ENCODE peak calls at places on chromosome 17, in eight cellular contexts. L is colonic mucosa, T is heart left ventricle, V is iPS DF 6.9, I is pancreas, C is tibial nerve, G is HL-60, N is HAP-1. J is an unnamed sample.

GRCh38 chr17:38585056-38585804 is 20.5 kb downstream of the SRCIN1 start:
- DNase-seq in L (no peak), T (no peak), V (no peak), I (no peak), C (no peak), G (no peak), N (no peak), J (no peak)

GRCh38 chr17:75535119-75535537 is 9.6 kb downstream of the LLGL2 start:
- DNase-seq in L (peak; percentile 74), T (no peak), V (no peak), I (no peak), C (no peak), G (no peak), N (no peak), J (no peak)

GRCh38 chr17:279356-279755 is 73.3 kb downstream of the RPH3AL start:
- DNase-seq in L (no peak), T (no peak), V (no peak), I (no peak), C (no peak), G (no peak), N (no peak), J (no peak)

GRCh38 chr17:339193-340061 is 13.2 kb downstream of the RPH3AL start:
- DNase-seq in L (no peak), T (no peak), V (no peak), I (peak; percentile 88), C (no peak), G (no peak), N (no peak), J (no peak)

GRCh38 chr17:75739174-75739573 is 17.9 kb downstream of the ITGB4 start:
- DNase-seq in L (no peak), T (no peak), V (no peak), I (no peak), C (no peak), G (no peak), N (no peak), J (no peak)

GRCh38 chr17:67435122-67435521 is 58.0 kb downstream of the PITPNC1 start:
- DNase-seq in L (no peak), T (no peak), V (no peak), I (no peak), C (no peak), G (peak; percentile 86), N (no peak), J (no peak)

GRCh38 chr17:30519707-30520106 is 42.5 kb downstream of the GOSR1 start:
- DNase-seq in L (no peak), T (no peak), V (no peak), I (no peak), C (no peak), G (no peak), N (no peak), J (no peak)

GRCh38 chr17:36945959-36946725 is 2.6 kb upstream of the AATF start:
- DNase-seq in L (no peak), T (no peak), V (no peak), I (no peak), C (no peak), G (no peak), N (no peak), J (no peak)

GRCh38 chr17:41308251-41308917 is 725 bp downstream of the KRTAP16-1 start:
- DNase-seq in L (no peak), T (peak; percentile 49), V (no peak), I (no peak), C (no peak), G (no peak), N (no peak), J (no peak)

GRCh38 chr17:7846063-7846735 is 8.7 kb upstream of the TMEM88 start:
- DNase-seq in L (no peak), T (no peak), V (no peak), I (peak; percentile 60), C (no peak), G (no peak), N (no peak), J (no peak)

GRCh38 chr17:38469875-38470274 is 41.6 kb downstream of the ARHGAP23 start:
- DNase-seq in L (no peak), T (no peak), V (no peak), I (no peak), C (no peak), G (no peak), N (no peak), J (no peak)

GRCh38 chr17:19762515-19762961 is 14.4 kb upstream of the ALDH3A1 start:
- DNase-seq in L (peak; percentile 50), T (peak; percentile 42), V (peak; percentile 50), I (peak; percentile 64), C (peak; percentile 55), G (no peak), N (peak; percentile 91), J (no peak)

GRCh38 chr17:55347341-55347740 is 74.3 kb downstream of the MMD start:
- DNase-seq in L (no peak), T (no peak), V (no peak), I (no peak), C (no peak), G (no peak), N (no peak), J (no peak)

GRCh38 chr17:35612924-35613521 is 25.9 kb downstream of the AP2B1 start:
- DNase-seq in L (peak; percentile 28), T (peak; percentile 17), V (peak; percentile 20), I (no peak), C (peak; percentile 70), G (no peak), N (peak; percentile 69), J (no peak)

GRCh38 chr17:64063766-64064224 is 43.4 kb upstream of the ICAM2 start:
- DNase-seq in L (peak; percentile 74), T (peak; percentile 46), V (peak; percentile 60), I (peak; percentile 80), C (no peak), G (peak; percentile 47), N (peak; percentile 65), J (no peak)

GRCh38 chr17:44159519-44160210 is 10.8 kb upstream of the ASB16 start:
- DNase-seq in L (no peak), T (no peak), V (no peak), I (no peak), C (no peak), G (no peak), N (no peak), J (no peak)

GRCh38 chr17:45775576-45776011 is 8.5 kb upstream of the CRHR1 start:
- DNase-seq in L (no peak), T (peak; percentile 38), V (no peak), I (peak; percentile 97), C (no peak), G (no peak), N (no peak), J (no peak)

GRCh38 chr17:61488878-61489718 is 36.9 kb downstream of the TBX4 start:
- DNase-seq in L (peak; percentile 87), T (no peak), V (no peak), I (peak; percentile 69), C (no peak), G (no peak), N (no peak), J (no peak)

GRCh38 chr17:73455050-73455687 is 143.4 kb upstream of the CDC42EP4 start:
- DNase-seq in L (peak; percentile 40), T (no peak), V (no peak), I (no peak), C (no peak), G (no peak), N (no peak), J (no peak)

GRCh38 chr17:78313735-78314648 is 45.9 kb downstream of the SOCS3 start:
- DNase-seq in L (peak; percentile 93), T (peak; percentile 79), V (no peak), I (peak; percentile 86), C (no peak), G (peak; percentile 55), N (peak; percentile 90), J (no peak)
- H3K27me3 ChIP-seq in L (no peaks in the 10 kb centered on the region), T (no peaks in the 10 kb centered on the region), V (no peaks in the 10 kb centered on the region), I (no peaks in the 10 kb centered on the region), C (no peaks in the 10 kb centered on the region), G (peaks cover 5% of the 10 kb centered on the region), N (no peaks in the 10 kb centered on the region), J (no peaks in the 10 kb centered on the region)

GRCh38 chr17:79142375-79142774 is 67.8 kb downstream of the ENGASE start:
- DNase-seq in L (no peak), T (no peak), V (no peak), I (no peak), C (no peak), G (no peak), N (no peak), J (no peak)
- H3K27me3 ChIP-seq in L (peaks cover 6% of the 10 kb centered on the region), T (peaks cover 14% of the 10 kb centered on the region), V (no peaks in the 10 kb centered on the region), I (no peaks in the 10 kb centered on the region), C (peaks cover 50% of the 10 kb centered on the region), G (peaks cover 8% of the 10 kb centered on the region), N (peaks cover 53% of the 10 kb centered on the region), J (no peaks in the 10 kb centered on the region)

GRCh38 chr17:39823407-39824054 is 40.6 kb downstream of the IKZF3 start:
- DNase-seq in L (no peak), T (no peak), V (no peak), I (no peak), C (no peak), G (no peak), N (no peak), J (no peak)

GRCh38 chr17:39831588-39831987 is 32.5 kb downstream of the IKZF3 start:
- DNase-seq in L (no peak), T (no peak), V (no peak), I (no peak), C (no peak), G (no peak), N (no peak), J (no peak)

GRCh38 chr17:39828443-39828842 is 35.7 kb downstream of the IKZF3 start:
- DNase-seq in L (no peak), T (no peak), V (no peak), I (no peak), C (no peak), G (no peak), N (no peak), J (no peak)

GRCh38 chr17:39822051-39822450 is 42.1 kb downstream of the IKZF3 start:
- DNase-seq in L (no peak), T (no peak), V (no peak), I (no peak), C (no peak), G (no peak), N (no peak), J (no peak)

GRCh38 chr17:39826334-39826733 is 37.8 kb downstream of the IKZF3 start:
- DNase-seq in L (no peak), T (no peak), V (no peak), I (no peak), C (no peak), G (no peak), N (no peak), J (no peak)
- H3K27me3 ChIP-seq in L (no peaks in the 10 kb centered on the region), T (no peaks in the 10 kb centered on the region), V (no peaks in the 10 kb centered on the region), I (no peaks in the 10 kb centered on the region), C (peaks cover 22% of the 10 kb centered on the region), G (no peaks in the 10 kb centered on the region), N (no peaks in the 10 kb centered on the region), J (no peaks in the 10 kb centered on the region)

GRCh38 chr17:34369196-34369500 is 6.1 kb upstream of the CCL1 start:
- DNase-seq in L (peak; percentile 13), T (no peak), V (no peak), I (no peak), C (no peak), G (no peak), N (no peak), J (no peak)

GRCh38 chr17:34369571-34369970 is 6.5 kb upstream of the CCL1 start:
- DNase-seq in L (peak; percentile 7), T (no peak), V (no peak), I (no peak), C (no peak), G (no peak), N (no peak), J (no peak)

GRCh38 chr17:34371405-34371804 is 8.4 kb upstream of the CCL1 start:
- DNase-seq in L (no peak), T (no peak), V (no peak), I (no peak), C (no peak), G (no peak), N (no peak), J (no peak)

GRCh38 chr17:34370376-34370996 is 7.5 kb upstream of the CCL1 start:
- DNase-seq in L (no peak), T (no peak), V (no peak), I (no peak), C (no peak), G (no peak), N (no peak), J (peak; percentile 58)

GRCh38 chr17:34370997-34371395 is 8.0 kb upstream of the CCL1 start:
- DNase-seq in L (no peak), T (no peak), V (no peak), I (no peak), C (no peak), G (no peak), N (no peak), J (peak; percentile 62)
- H3K27me3 ChIP-seq in L (no peaks in the 10 kb centered on the region), T (peaks cover 3% of the 10 kb centered on the region), V (no peaks in the 10 kb centered on the region), I (no peaks in the 10 kb centered on the region), C (no peaks in the 10 kb centered on the region), G (no peaks in the 10 kb centered on the region), N (no peaks in the 10 kb centered on the region), J (no peaks in the 10 kb centered on the region)

J was measured in vagina.